ENCODE peak calls at places on chromosomes 6 and 20, in nine cellular contexts. H is endothelial cell, E is GM04504, O is sciatic nerve, K is heart left ventricle, A is right lobe of liver, V is kidney glomerular epithelial cell, Q is epithelial cell of prostate, J is C1 segment of cervical spinal cord. Z is an unnamed sample.

GRCh38 chr6:143060806-143061596 is at the start of gene AIG1:
- DNase-seq in E (no peak), A (peak), Q (no peak), O (peak), V (peak), J (no peak), H (peak), K (no peak), Z (no peak)

GRCh38 chr6:137261393-137262154 is 42.4 kb upstream of the IFNGR1 start:
- DNase-seq in V (peak), K (no peak), A (no peak), O (no peak), J (no peak), Q (peak), E (no peak), H (no peak), Z (no peak)

GRCh38 chr6:139370047-139370706 is 4.3 kb downstream of the CITED2 start:
- DNase-seq in H (no peak), K (no peak), V (peak), A (no peak), Q (no peak), J (no peak), E (peak), O (no peak), Z (peak)

GRCh38 chr20:47784599-47785320 is 521 bp downstream of the SULF2 start:
- DNase-seq in J (no peak), V (peak), Q (no peak), K (peak), O (no peak), H (peak), A (peak), E (no peak), Z (no peak)

GRCh38 chr6:148874698-148875293 is 128.0 kb downstream of the UST start:
- DNase-seq in Q (no peak), E (no peak), O (no peak), V (no peak), H (no peak), J (no peak), K (peak), A (no peak), Z (no peak)

GRCh38 chr20:61253640-61254511 is 1.8 kb downstream of the CDH4 start:
- DNase-seq in H (peak), Q (no peak), V (no peak), E (no peak), K (no peak), O (no peak), A (no peak), J (no peak), Z (no peak)

GRCh38 chr6:37495199-37495913 is 4.3 kb downstream of the CCDC167 start:
- DNase-seq in O (no peak), K (no peak), V (no peak), E (no peak), Q (no peak), A (no peak), J (no peak), H (no peak), Z (no peak)

GRCh38 chr6:119832411-119832810 is 482.9 kb upstream of the MAN1A1 start:
- DNase-seq in H (no peak), J (no peak), V (no peak), O (no peak), A (no peak), Q (no peak), E (no peak), K (no peak), Z (no peak)

GRCh38 chr6:84464471-84464870 is 237.0 kb upstream of the CEP162 start:
- DNase-seq in K (no peak), J (no peak), H (no peak), O (no peak), V (no peak), E (no peak), A (no peak), Q (no peak), Z (no peak)

GRCh38 chr20:45419188-45420091 is 3.5 kb downstream of the PIGT start:
- DNase-seq in V (peak), O (no peak), Q (peak), H (no peak), A (peak), J (no peak), E (peak), K (peak), Z (peak)

GRCh38 chr6:169789146-169789943 is 37.9 kb downstream of the ERMARD start:
- DNase-seq in E (no peak), V (no peak), A (peak), O (no peak), H (no peak), J (no peak), K (no peak), Q (no peak), Z (no peak)

GRCh38 chr6:107627928-107628327 is 138.0 kb downstream of the SOBP start:
- DNase-seq in K (no peak), E (no peak), J (no peak), O (no peak), V (no peak), Q (no peak), H (no peak), A (no peak), Z (no peak)

GRCh38 chr20:46915580-46916243 is 21.1 kb downstream of the EYA2 start:
- DNase-seq in J (no peak), V (no peak), E (no peak), O (no peak), H (no peak), A (no peak), K (no peak), Q (no peak), Z (no peak)

GRCh38 chr6:106612956-106613516 is 16.3 kb downstream of the RTN4IP1 start:
- DNase-seq in J (no peak), E (no peak), O (no peak), H (no peak), Q (no peak), A (no peak), K (no peak), V (no peak), Z (no peak)

GRCh38 chr20:58718121-58718563 is 25.5 kb downstream of the NPEPL1 start:
- DNase-seq in Q (no peak), E (no peak), J (no peak), A (peak), V (no peak), H (no peak), O (peak), K (peak), Z (no peak)

GRCh38 chr20:13858496-13859270 is 73.9 kb downstream of the NDUFAF5 start:
- DNase-seq in H (no peak), A (no peak), K (no peak), J (no peak), V (no peak), E (no peak), Q (no peak), O (no peak), Z (no peak)

GRCh38 chr6:72811971-72812421 is 190.1 kb downstream of the KCNQ5 start:
- DNase-seq in E (no peak), V (peak), K (no peak), O (no peak), Q (no peak), H (no peak), J (no peak), A (no peak), Z (peak)

GRCh38 chr20:38191654-38192053 is 26.6 kb upstream of the TGM2 start:
- DNase-seq in J (no peak), Q (no peak), H (no peak), E (no peak), V (no peak), O (no peak), K (no peak), A (no peak), Z (no peak)

GRCh38 chr20:63491078-63491477 is 7.8 kb downstream of the EEF1A2 start:
- DNase-seq in H (no peak), J (no peak), O (no peak), V (no peak), E (no peak), A (no peak), Q (no peak), K (no peak), Z (no peak)

GRCh38 chr6:146433881-146434741 is 109.5 kb upstream of the RAB32 start:
- DNase-seq in E (no peak), O (no peak), J (no peak), A (no peak), H (peak), Q (no peak), V (no peak), K (no peak), Z (no peak)

GRCh38 chr6:49333345-49334120 is 129.5 kb downstream of the MMUT start:
- DNase-seq in Q (peak), A (no peak), E (no peak), J (no peak), K (no peak), H (no peak), O (no peak), V (no peak), Z (no peak)

GRCh38 chr20:31972481-31973386 is 4.8 kb downstream of the XKR7 start:
- DNase-seq in A (no peak), Q (no peak), O (no peak), V (peak), H (no peak), K (no peak), J (no peak), E (no peak), Z (peak)

GRCh38 chr6:127824061-127824460 is 76.8 kb downstream of the THEMIS start:
- DNase-seq in E (no peak), J (no peak), A (no peak), K (no peak), Q (no peak), H (no peak), V (no peak), O (no peak), Z (no peak)

GRCh38 chr6:8764733-8765132 is 329.4 kb upstream of the SLC35B3 start:
- DNase-seq in A (no peak), O (no peak), K (no peak), H (no peak), V (no peak), E (no peak), J (no peak), Q (no peak), Z (no peak)

Z was measured in BJ.